ENCODE peak calls at places on chromosomes 7 and 10, in six cellular contexts. T is stomach, K is foreskin fibroblast, Y is esophagus muscularis mucosa, Q is epithelial cell of esophagus, D is lower leg skin. E is an unnamed sample.

GRCh38 chr10:32263300-32263699 is 83.7 kb downstream of the EPC1 start:
- DNase-seq in Q (peak), D (no peak), K (no peak), T (no peak), Y (no peak), E (no peak)

GRCh38 chr7:12674861-12675260 is 12.6 kb upstream of the ARL4A start:
- DNase-seq in D (no peak), Y (no peak), T (no peak), Q (peak), K (peak), E (no peak)

GRCh38 chr7:84781838-84782237 is 405.0 kb downstream of the SEMA3D start:
- DNase-seq in D (no peak), K (no peak), Q (no peak), T (no peak), Y (no peak), E (no peak)

GRCh38 chr10:98416989-98417388 is 2.0 kb upstream of the PYROXD2 start:
- DNase-seq in Y (no peak), D (no peak), K (no peak), T (no peak), Q (no peak), E (no peak)

GRCh38 chr7:140619101-140619615 is 21.5 kb downstream of the DENND2A start:
- DNase-seq in Y (no peak), Q (no peak), D (no peak), T (no peak), K (no peak), E (no peak)

GRCh38 chr10:3192856-3193635 is 20.5 kb upstream of the PITRM1 start:
- DNase-seq in Y (no peak), T (peak), D (peak), K (peak), Q (peak), E (peak)

GRCh38 chr7:77800158-77800557 is 1.6 kb downstream of the PHTF2 start:
- DNase-seq in K (no peak), D (no peak), Q (no peak), Y (no peak), T (no peak), E (no peak)

GRCh38 chr10:103967433-103968142 is 648 bp downstream of the SLK start:
- DNase-seq in D (no peak), T (no peak), Q (no peak), K (peak), Y (no peak), E (no peak)

GRCh38 chr7:35697414-35698175 is 2.7 kb upstream of the HERPUD2 start:
- DNase-seq in K (peak), D (no peak), T (no peak), Q (peak), Y (no peak), E (no peak)

GRCh38 chr10:99395750-99396445 is 34.5 kb downstream of the GOT1 start:
- DNase-seq in Y (no peak), D (no peak), T (no peak), K (peak), Q (peak), E (no peak)

GRCh38 chr7:92925876-92926696 is 89.7 kb upstream of the CDK6 start:
- DNase-seq in T (no peak), Q (no peak), Y (no peak), D (no peak), K (no peak), E (no peak)

GRCh38 chr7:158782638-158783490 is 46.4 kb downstream of the ESYT2 start:
- DNase-seq in Y (no peak), D (peak), T (no peak), K (peak), Q (peak), E (peak)

GRCh38 chr10:71708301-71708703 is 11.3 kb downstream of the C10orf105 start:
- DNase-seq in Q (peak), D (no peak), Y (no peak), K (no peak), T (peak), E (no peak)

GRCh38 chr10:24128066-24128751 is 80.7 kb upstream of the KIAA1217 start:
- DNase-seq in K (no peak), D (no peak), Y (no peak), T (no peak), Q (no peak), E (no peak)

GRCh38 chr7:125908714-125909113 is 979.1 kb upstream of the POT1 start:
- DNase-seq in D (no peak), Q (no peak), Y (no peak), T (no peak), K (no peak), E (no peak)

GRCh38 chr7:16524332-16524731 is 2.3 kb upstream of the LRRC72 start:
- DNase-seq in Y (no peak), Q (peak), D (no peak), K (no peak), T (no peak), E (no peak)

GRCh38 chr7:127040042-127040441 is 212.7 kb downstream of the GRM8 start:
- DNase-seq in T (no peak), D (no peak), Q (no peak), K (no peak), Y (no peak), E (no peak)

GRCh38 chr7:98470131-98470985 is 69.5 kb upstream of the BAIAP2L1 start:
- DNase-seq in Q (no peak), Y (no peak), K (no peak), D (no peak), T (peak), E (no peak)

GRCh38 chr10:57053530-57053929 is 692.5 kb upstream of the ZWINT start:
- DNase-seq in Y (no peak), K (no peak), T (no peak), Q (no peak), D (no peak), E (no peak)

GRCh38 chr7:33692956-33693355 is 212.4 kb upstream of the BMPER start:
- DNase-seq in T (no peak), Y (peak), K (peak), Q (peak), D (no peak), E (no peak)

GRCh38 chr7:45663167-45663921 is 89.2 kb downstream of the ADCY1 start:
- DNase-seq in T (peak), Y (no peak), Q (peak), D (peak), K (no peak), E (peak)

GRCh38 chr7:108613147-108613948 is 43.7 kb downstream of the DNAJB9 start:
- DNase-seq in T (no peak), Q (peak), K (peak), D (no peak), Y (no peak), E (no peak)

GRCh38 chr10:114550756-114551290 is 107.3 kb downstream of the ABLIM1 start:
- DNase-seq in Y (no peak), D (no peak), K (no peak), T (no peak), Q (peak), E (no peak)
- TF ChIP-seq CTCF in Y (peak), D (no peak), K (no peak), T (no peak), Q (peak), E (peak)

DNA sequence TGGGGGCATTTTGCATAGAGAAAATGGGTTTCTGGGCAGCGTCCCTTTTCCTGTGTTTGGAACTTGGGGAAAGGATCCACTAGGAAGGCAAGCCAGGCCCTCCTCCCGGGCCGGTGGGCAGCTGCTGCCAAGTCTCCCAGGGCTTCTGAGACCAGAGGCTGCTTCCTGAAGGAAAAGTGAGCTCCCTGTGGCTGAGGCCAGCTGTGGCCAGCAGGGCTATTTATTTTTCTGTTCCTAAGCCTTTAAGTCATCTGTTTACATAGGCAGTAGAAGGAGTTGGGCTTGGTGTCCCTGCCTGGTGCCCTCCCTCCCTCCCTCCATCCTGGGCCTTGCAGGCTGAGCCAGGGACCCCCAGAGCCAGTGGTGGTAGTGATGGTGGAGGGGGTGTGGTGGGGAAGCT is 70.5 kb upstream of the COL13A1 start:
- DNase-seq in K (peak), Y (no peak), Q (no peak), D (no peak), T (no peak), E (peak)
- TF ChIP-seq CTCF in K (peak), Y (no peak), Q (no peak), D (no peak), T (no peak), E (peak)

DNA sequence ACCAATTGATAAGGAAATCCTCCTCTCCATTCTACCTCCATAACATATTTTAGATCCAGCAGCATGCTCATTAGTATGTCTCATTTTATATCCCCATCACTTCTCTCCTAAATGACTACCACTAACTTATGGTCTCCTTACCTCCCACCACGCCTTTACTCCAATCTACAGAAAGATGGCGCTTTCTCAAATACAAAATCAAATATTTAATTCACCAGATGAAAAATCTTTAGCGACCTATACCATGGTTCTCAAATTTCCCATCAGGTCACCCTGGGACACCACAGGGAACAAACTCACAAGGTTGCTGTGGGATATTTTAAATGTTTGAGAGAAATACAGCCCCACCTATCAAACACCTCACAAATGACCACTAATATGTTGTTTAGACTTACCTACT is 27.0 kb upstream of the EBLN1 start:
- DNase-seq in D (no peak), K (no peak), Y (no peak), T (no peak), Q (no peak), E (no peak)
- TF ChIP-seq CTCF in D (no peak), K (no peak), Y (no peak), T (no peak), Q (no peak), E (no peak)

GRCh38 chr10:125980521-125980920 is 84.2 kb downstream of the FANK1 start:
- DNase-seq in K (no peak), T (no peak), D (no peak), Q (no peak), Y (no peak), E (no peak)

GRCh38 chr10:125979976-125980375 is 83.6 kb downstream of the FANK1 start:
- DNase-seq in T (no peak), Q (no peak), D (no peak), K (no peak), Y (no peak), E (no peak)

GRCh38 chr10:125983161-125983560 is 86.8 kb downstream of the FANK1 start:
- DNase-seq in Y (no peak), T (no peak), Q (no peak), D (no peak), K (no peak), E (no peak)

GRCh38 chr10:125984346-125984745 is 88.0 kb downstream of the FANK1 start:
- DNase-seq in Y (no peak), D (no peak), K (no peak), T (no peak), Q (no peak), E (no peak)

DNA sequence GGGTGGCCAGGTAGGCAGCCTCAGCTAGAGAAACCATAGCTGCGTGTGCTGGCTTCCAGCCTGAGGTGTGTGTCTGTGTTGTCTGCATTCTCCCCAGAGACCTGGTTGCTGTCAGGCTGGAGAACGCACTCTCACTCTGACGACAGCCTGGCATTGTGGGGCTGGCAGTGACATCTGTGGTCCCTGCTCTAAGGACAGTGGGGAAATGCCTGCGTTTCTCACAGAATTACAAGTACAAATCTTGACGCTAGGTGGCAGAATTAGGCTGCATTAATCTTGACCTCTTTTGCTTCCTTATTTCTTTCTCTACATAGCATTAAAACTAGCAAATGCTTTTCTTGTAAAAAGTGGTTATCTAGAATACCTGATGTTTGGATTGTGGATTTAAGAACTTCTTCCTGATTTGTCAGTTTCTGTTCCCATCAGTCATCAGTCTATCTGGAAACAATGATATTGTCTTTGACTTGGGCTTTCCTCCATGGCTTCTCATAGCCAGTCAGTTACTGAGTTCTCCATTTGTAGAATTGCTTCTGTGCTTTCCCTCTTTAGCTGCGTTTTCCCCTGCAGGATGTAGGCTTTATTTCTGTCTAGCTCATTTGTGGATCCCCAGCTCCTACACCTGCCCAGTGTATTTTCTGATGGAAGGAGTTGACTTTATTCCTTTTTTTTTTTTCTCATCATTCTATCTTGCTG is 86.0 kb downstream of the FANK1 start:
- DNase-seq in Q (peak), Y (no peak), D (peak), K (peak), T (no peak), E (no peak)
- TF ChIP-seq CTCF in Q (peak), Y (peak), D (no peak), K (peak), T (no peak), E (peak)

GRCh38 chr7:96126382-96126781 is 195.5 kb downstream of the SLC25A13 start:
- DNase-seq in D (no peak), T (no peak), Q (no peak), Y (no peak), K (no peak), E (no peak)

GRCh38 chr7:96135241-96135640 is 186.7 kb downstream of the SLC25A13 start:
- DNase-seq in K (no peak), D (no peak), Y (no peak), T (no peak), Q (peak), E (no peak)

GRCh38 chr7:96136600-96137239 is 185.2 kb downstream of the SLC25A13 start:
- DNase-seq in Y (no peak), K (no peak), T (no peak), Q (peak), D (no peak), E (no peak)

GRCh38 chr7:96127746-96128145 is 194.2 kb downstream of the SLC25A13 start:
- DNase-seq in Q (no peak), K (no peak), Y (no peak), D (no peak), T (no peak), E (no peak)

GRCh38 chr7:96131525-96131924 is 190.4 kb downstream of the SLC25A13 start:
- DNase-seq in T (no peak), Q (no peak), D (no peak), Y (no peak), K (no peak), E (no peak)
- TF ChIP-seq CTCF in T (no peak), Q (no peak), D (no peak), Y (no peak), K (no peak), E (no peak)

GRCh38 chr7:44305564-44306507 is 19.6 kb downstream of the CAMK2B start:
- DNase-seq in T (peak), K (no peak), D (peak), Q (no peak), Y (peak), E (no peak)

GRCh38 chr7:44307905-44308740 is 17.3 kb downstream of the CAMK2B start:
- DNase-seq in K (no peak), Y (peak), D (peak), Q (peak), T (peak), E (peak)

GRCh38 chr7:44306608-44307007 is 18.8 kb downstream of the CAMK2B start:
- DNase-seq in D (no peak), Y (peak), K (no peak), T (peak), Q (no peak), E (no peak)

GRCh38 chr7:44308741-44309270 is 16.6 kb downstream of the CAMK2B start:
- DNase-seq in Q (no peak), D (peak), T (peak), Y (peak), K (no peak), E (peak)

GRCh38 chr7:44307301-44307900 is 18.0 kb downstream of the CAMK2B start:
- DNase-seq in K (peak), Q (peak), Y (peak), T (peak), D (peak), E (peak)
- TF ChIP-seq CTCF in K (peak), Q (peak), Y (no peak), T (no peak), D (no peak), E (peak)

GRCh38 chr7:20219062-20219445 is 1.9 kb upstream of the MACC1 start:
- DNase-seq in T (no peak), D (no peak), K (no peak), Y (no peak), Q (no peak), E (no peak)

GRCh38 chr7:20219446-20220292 is 2.5 kb upstream of the MACC1 start:
- DNase-seq in D (peak), Y (no peak), K (peak), Q (peak), T (peak), E (no peak)

GRCh38 chr7:20216637-20217036 is 547 bp downstream of the MACC1 start:
- DNase-seq in T (no peak), Y (no peak), K (no peak), D (no peak), Q (no peak), E (no peak)

GRCh38 chr7:20218261-20218660 is 1.1 kb upstream of the MACC1 start:
- DNase-seq in T (no peak), Y (no peak), K (no peak), D (no peak), Q (peak), E (no peak)

GRCh38 chr7:20217193-20217948 is at the start of gene MACC1:
- DNase-seq in K (no peak), T (peak), Y (no peak), D (peak), Q (peak), E (no peak)
- TF ChIP-seq CTCF in K (no peak), T (no peak), Y (no peak), D (no peak), Q (peak), E (no peak)